ENCODE peak calls at places on chromosomes 13 and 19, in five cellular contexts. S, P, Y, Q and T are unnamed samples. For H3K4me1, the result is how much of the 10 kb centered on the place peaks cover.

GRCh38 chr19:18633321-18633720 is 3.5 kb upstream of the KLHL26 start:
- DNase-seq in S (no peak), Q (no peak), P (no peak), Y (peak), T (no peak)

GRCh38 chr13:36536546-36536945 is 104.3 kb downstream of the CCNA1 start:
- DNase-seq in P (no peak), S (no peak), Y (no peak), Q (no peak), T (no peak)

GRCh38 chr13:99346328-99347070 is 39.3 kb upstream of the GPR183 start:
- DNase-seq in Y (no peak), Q (no peak), S (no peak), P (no peak), T (no peak)

GRCh38 chr19:35153701-35154534 is 617 bp upstream of the FXYD5 start:
- DNase-seq in S (peak), Y (peak), Q (peak), P (no peak), T (no peak)

GRCh38 chr13:99985243-99985874 is 3.8 kb downstream of the ZIC2 start:
- DNase-seq in P (no peak), Q (no peak), Y (no peak), S (no peak), T (no peak)

GRCh38 chr13:98972627-98973026 is 5.2 kb downstream of the DOCK9 start:
- DNase-seq in S (no peak), Q (no peak), Y (no peak), P (peak), T (peak)

GRCh38 chr19:49920624-49921363 is 8.2 kb upstream of the ATF5 start:
- DNase-seq in Y (no peak), S (no peak), P (no peak), Q (no peak), T (no peak)

GRCh38 chr13:92719868-92720267 is 506.7 kb upstream of the GPC6 start:
- DNase-seq in S (no peak), P (no peak), Q (no peak), Y (no peak), T (no peak)

GRCh38 chr13:42626461-42626860 is 52.5 kb downstream of the TNFSF11 start:
- DNase-seq in Q (no peak), P (no peak), S (no peak), Y (no peak), T (peak)

GRCh38 chr19:35013047-35013819 is 13.1 kb downstream of the GRAMD1A start:
- DNase-seq in P (peak), Q (peak), S (peak), Y (peak), T (no peak)

GRCh38 chr19:40771101-40771539 is 4.2 kb upstream of the MIA start:
- DNase-seq in S (no peak), Q (no peak), Y (no peak), P (no peak), T (peak)

GRCh38 chr13:112767506-112768471 is 78.0 kb downstream of the ATP11A start:
- DNase-seq in S (no peak), P (no peak), Q (no peak), Y (no peak), T (no peak)

GRCh38 chr13:34347784-34348573 is 530.0 kb downstream of the RFC3 start:
- DNase-seq in Q (no peak), Y (no peak), S (peak), P (no peak), T (no peak)

GRCh38 chr19:35066691-35067563 is 25.4 kb downstream of the HPN start:
- DNase-seq in S (peak), Y (peak), P (peak), Q (peak), T (no peak)

GRCh38 chr13:103063376-103063775 is 2.8 kb downstream of the SLC10A2 start:
- DNase-seq in Y (no peak), P (no peak), S (no peak), Q (no peak), T (no peak)

GRCh38 chr19:23774156-23774971 is 15.7 kb upstream of the ZNF681 start:
- DNase-seq in P (no peak), S (no peak), Y (no peak), Q (no peak), T (no peak)

GRCh38 chr13:35164324-35164932 is 222.4 kb downstream of the NBEA start:
- DNase-seq in P (peak), S (no peak), Y (no peak), Q (no peak), T (peak)

GRCh38 chr13:105627270-105627669 is 908.2 kb downstream of the EFNB2 start:
- DNase-seq in S (no peak), Y (no peak), Q (no peak), P (no peak), T (no peak)

GRCh38 chr13:46373623-46374022 is 13.4 kb downstream of the RUBCNL start:
- DNase-seq in S (no peak), Y (peak), P (no peak), Q (no peak), T (no peak)

GRCh38 chr13:94318418-94318817 is 161.1 kb downstream of the DCT start:
- DNase-seq in P (peak), Y (no peak), Q (no peak), S (no peak), T (no peak)

GRCh38 chr13:30149248-30149647 is 158.1 kb downstream of the KATNAL1 start:
- DNase-seq in Y (no peak), Q (no peak), P (no peak), S (no peak), T (no peak)

GRCh38 chr13:112629161-112629560 is 41.2 kb upstream of the TUBGCP3 start:
- DNase-seq in Y (no peak), Q (no peak), S (no peak), P (no peak), T (no peak)

GRCh38 chr13:105311094-105311493 is 1224.4 kb downstream of the EFNB2 start:
- DNase-seq in Q (no peak), S (no peak), Y (no peak), P (no peak), T (no peak)

GRCh38 chr19:3617463-3617862 is 9.1 kb downstream of the CACTIN start:
- DNase-seq in S (peak), Q (no peak), P (no peak), Y (no peak), T (no peak)

GRCh38 chr19:15636026-15636425 is 4.7 kb upstream of the CYP4F3 start:
- DNase-seq in Q (no peak), P (no peak), S (no peak), Y (no peak), T (no peak)
- H3K27ac ChIP-seq in Q (no peak), P (no peak), S (no peak), Y (no peak), T (no peak)

GRCh38 chr13:48159436-48160225 is 64.7 kb upstream of the MED4 start:
- DNase-seq in P (no peak), S (no peak), Y (no peak), Q (no peak), T (peak)
- H3K4me1 ChIP-seq in P (under half), S (under half), Y (under half), Q (under half), T (half or more)

DNA sequence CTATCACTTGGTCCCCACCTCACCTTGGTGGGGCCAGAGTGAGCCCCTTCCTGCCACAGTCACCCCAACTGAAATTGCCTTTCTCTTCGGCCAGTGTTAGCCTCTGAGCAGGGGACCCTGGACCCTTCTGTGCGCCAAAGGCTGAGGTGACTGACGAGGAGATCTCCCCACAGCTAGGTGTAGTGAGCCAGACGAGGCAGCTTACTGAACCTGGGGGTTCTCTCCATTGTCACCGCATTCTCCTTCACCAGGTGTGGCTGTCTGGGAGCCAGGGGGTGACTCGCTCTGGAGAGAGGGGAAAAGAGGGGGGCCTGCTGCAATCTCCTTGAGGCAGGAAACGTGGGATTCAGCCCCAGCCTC is 1.3 kb downstream of the RPS28 start:
- DNase-seq in Q (no peak), P (no peak), S (no peak), Y (no peak), T (no peak)
- H3K27ac ChIP-seq in Q (peak), P (no peak), S (peak), Y (no peak), T (peak)

GRCh38 chr19:4985551-4985991 is 16.7 kb downstream of the KDM4B start:
- DNase-seq in Y (no peak), Q (no peak), S (no peak), P (no peak), T (no peak)

GRCh38 chr19:4987286-4987685 is 18.4 kb downstream of the KDM4B start:
- DNase-seq in Y (no peak), S (no peak), Q (no peak), P (no peak), T (no peak)

GRCh38 chr19:4984448-4984990 is 15.6 kb downstream of the KDM4B start:
- DNase-seq in P (no peak), Y (no peak), S (no peak), Q (no peak), T (no peak)

GRCh38 chr19:4986471-4986888 is 17.6 kb downstream of the KDM4B start:
- DNase-seq in P (no peak), Q (no peak), S (no peak), Y (no peak), T (no peak)

DNA sequence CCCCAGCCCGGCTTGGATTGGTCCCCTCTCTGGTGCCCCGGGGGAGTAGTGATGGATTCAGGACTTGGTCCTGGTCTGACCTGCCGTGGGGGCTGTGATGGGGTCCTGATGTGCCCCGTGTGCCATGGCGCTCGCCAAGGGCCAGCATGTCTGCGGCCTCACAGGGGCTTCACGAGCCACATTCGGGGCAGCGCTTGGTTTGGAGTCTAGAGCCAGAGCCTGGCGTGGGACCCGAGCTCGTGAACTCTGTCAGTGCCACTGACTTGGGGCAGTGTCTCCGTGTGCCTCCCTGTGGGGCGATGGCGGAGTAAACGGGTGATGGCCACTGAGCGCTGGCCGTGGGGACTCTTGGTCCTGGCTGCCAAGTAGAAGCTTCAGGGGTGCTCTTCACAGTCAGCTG is 17.1 kb downstream of the KDM4B start:
- DNase-seq in P (no peak), Y (no peak), S (no peak), Q (no peak), T (no peak)
- H3K4me1 ChIP-seq in P (under half), Y (under half), S (half or more), Q (half or more), T (under half)

GRCh38 chr13:108606424-108606823 is 23.0 kb upstream of the MYO16 start:
- DNase-seq in Y (no peak), S (no peak), Q (no peak), P (no peak), T (no peak)
- H3K27ac ChIP-seq in Y (no peak), S (no peak), Q (no peak), P (no peak), T (no peak)

DNA sequence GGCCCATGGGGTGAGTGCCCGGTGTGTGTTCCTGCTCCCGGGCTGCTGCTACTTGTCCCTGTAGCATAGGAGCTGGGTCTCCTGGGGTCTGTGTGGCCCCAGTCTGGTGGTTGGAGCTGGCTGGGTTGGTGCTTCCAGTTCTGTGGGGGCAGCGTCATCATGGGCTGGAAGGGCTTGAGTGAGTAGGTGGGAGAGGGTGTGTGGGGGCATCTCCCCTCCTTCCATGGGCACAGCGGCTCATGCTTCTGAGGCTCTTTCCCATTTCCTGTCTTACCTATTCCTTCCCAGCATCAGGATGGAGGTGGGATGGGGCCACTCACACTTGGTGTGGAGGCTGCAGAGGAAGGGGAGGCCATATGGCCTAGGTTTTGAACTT is 8.0 kb upstream of the EPN1 start:
- DNase-seq in Q (no peak), P (no peak), S (no peak), Y (no peak), T (no peak)
- H3K4me1 ChIP-seq in Q (under half), P (under half), S (half or more), Y (under half), T (under half)

GRCh38 chr13:48165727-48166126 is 67.3 kb upstream of the ITM2B start:
- DNase-seq in S (no peak), Y (no peak), P (no peak), Q (no peak), T (no peak)
- H3K27ac ChIP-seq in S (no peak), Y (no peak), P (no peak), Q (no peak), T (no peak)

GRCh38 chr19:5122671-5123409 is 153.9 kb downstream of the KDM4B start:
- DNase-seq in S (no peak), P (no peak), Y (no peak), Q (no peak), T (no peak)
- H3K4me1 ChIP-seq in S (under half), P (under half), Y (under half), Q (under half), T (under half)

DNA sequence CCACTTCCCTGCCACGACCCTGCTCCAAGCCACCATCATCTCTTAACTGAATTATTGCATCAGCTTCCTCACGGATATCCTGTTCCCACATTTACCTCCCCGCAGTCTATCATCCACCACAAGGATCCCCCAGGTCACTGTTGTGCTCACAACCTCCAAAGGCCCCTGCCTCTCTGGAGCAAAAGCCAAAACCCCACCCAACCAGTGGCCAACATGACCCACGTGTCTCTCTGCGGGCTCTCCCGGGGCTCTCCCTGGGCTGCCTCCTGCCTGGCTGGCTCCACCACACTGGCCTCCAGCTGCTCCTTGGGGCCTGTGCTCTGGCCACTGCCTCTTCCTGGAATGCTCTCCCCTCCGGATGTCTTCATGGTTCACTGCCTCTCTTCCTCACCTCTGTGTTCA is 809.3 kb downstream of the UQCRFS1 start:
- DNase-seq in Q (no peak), S (no peak), Y (no peak), P (no peak), T (no peak)
- H3K27ac ChIP-seq in Q (no peak), S (no peak), Y (no peak), P (no peak), T (no peak)

GRCh38 chr19:7841751-7842660 is 12.0 kb downstream of the EVI5L start:
- DNase-seq in P (no peak), S (no peak), Q (no peak), Y (no peak), T (no peak)

GRCh38 chr19:7843521-7843920 is 13.5 kb downstream of the EVI5L start:
- DNase-seq in Q (no peak), Y (no peak), P (no peak), S (no peak), T (no peak)

GRCh38 chr19:7842661-7843294 is 12.8 kb downstream of the EVI5L start:
- DNase-seq in P (no peak), S (no peak), Q (no peak), Y (no peak), T (no peak)

GRCh38 chr19:7839476-7839875 is 9.5 kb downstream of the EVI5L start:
- DNase-seq in S (no peak), Y (no peak), Q (no peak), P (no peak), T (no peak)

DNA sequence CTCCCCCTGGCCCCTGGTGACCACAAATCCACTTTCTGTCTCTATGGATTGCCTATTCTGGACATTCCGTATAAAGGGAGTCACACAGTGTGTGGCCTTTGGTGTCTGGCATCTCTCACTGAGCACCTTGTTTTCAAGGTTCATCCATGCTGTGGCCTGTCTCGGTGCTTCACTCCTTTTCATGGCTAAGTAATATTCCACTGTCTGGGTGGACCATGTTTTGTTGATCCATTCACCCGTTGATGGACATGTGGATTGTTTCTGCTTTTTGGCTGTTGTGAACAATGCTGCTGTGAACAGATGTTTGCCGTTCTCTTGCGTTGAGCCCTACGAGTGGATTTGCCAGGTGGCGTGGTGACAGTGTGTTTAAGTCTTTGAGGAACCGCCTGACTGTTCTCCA is 10.6 kb downstream of the EVI5L start:
- DNase-seq in Q (no peak), P (no peak), Y (no peak), S (no peak), T (no peak)
- H3K4me1 ChIP-seq in Q (under half), P (under half), Y (under half), S (under half), T (under half)